ENCODE peak calls at places on chromosomes 5 and 9, in four cellular contexts. D is thyroid gland, U is GM06990, C is cardiac muscle cell. Y is an unnamed sample. For H3K27me3, the result is how much of the 10 kb centered on the place peaks cover.

GRCh38 chr9:79684711-79685575 is 113.2 kb downstream of the TLE4 start:
- DNase-seq in C (no peak), D (no peak), U (no peak), Y (no peak)

GRCh38 chr5:177116631-177117373 is 16.8 kb upstream of the NSD1 start:
- DNase-seq in U (no peak), D (peak), C (peak), Y (peak)

GRCh38 chr5:167513383-167513782 is 778.1 kb upstream of the WWC1 start:
- DNase-seq in D (no peak), U (no peak), C (no peak), Y (no peak)

GRCh38 chr5:63963926-63964325 is 1.7 kb upstream of the HTR1A start:
- DNase-seq in C (no peak), D (no peak), U (no peak), Y (no peak)

GRCh38 chr5:28903643-28904042 is 1865.3 kb upstream of the CDH9 start:
- DNase-seq in D (no peak), C (no peak), U (no peak), Y (no peak)

GRCh38 chr9:14277202-14277601 is 36.7 kb downstream of the NFIB start:
- DNase-seq in D (no peak), U (no peak), C (peak), Y (no peak)

GRCh38 chr5:6858419-6858818 is 145.2 kb downstream of the TENT4A start:
- DNase-seq in C (no peak), U (no peak), D (no peak), Y (no peak)

GRCh38 chr9:38018964-38019602 is 49.9 kb downstream of the SHB start:
- DNase-seq in U (no peak), C (peak), D (peak), Y (no peak)

GRCh38 chr5:36726317-36726716 is 119.9 kb downstream of the SLC1A3 start:
- DNase-seq in U (no peak), C (no peak), D (no peak), Y (no peak)

GRCh38 chr9:10562581-10563343 is 50.0 kb downstream of the PTPRD start:
- DNase-seq in D (no peak), U (no peak), C (no peak), Y (no peak)

GRCh38 chr9:124239249-124240073 is 18.3 kb upstream of the NEK6 start:
- DNase-seq in D (no peak), U (no peak), C (no peak), Y (peak)

GRCh38 chr9:78879324-78880100 is 582.6 kb downstream of the PSAT1 start:
- DNase-seq in U (no peak), C (no peak), D (no peak), Y (no peak)

GRCh38 chr5:163914911-163915310 is 409.5 kb downstream of the MAT2B start:
- DNase-seq in U (peak), C (no peak), D (no peak), Y (no peak)

GRCh38 chr9:97635026-97635425 is 1.4 kb downstream of the NCBP1 start:
- DNase-seq in U (no peak), C (no peak), D (no peak), Y (no peak)

GRCh38 chr5:159022178-159022556 is 77.5 kb downstream of the EBF1 start:
- DNase-seq in C (peak), D (peak), U (no peak), Y (peak)

GRCh38 chr5:42005561-42006153 is 80.6 kb downstream of the FBXO4 start:
- DNase-seq in C (peak), U (peak), D (no peak), Y (no peak)

GRCh38 chr9:111533099-111533785 is 8.3 kb downstream of the ZNF483 start:
- DNase-seq in C (peak), U (no peak), D (peak), Y (no peak)

GRCh38 chr5:122871669-122872068 is 26.3 kb downstream of the SNX24 start:
- DNase-seq in U (no peak), C (no peak), D (no peak), Y (no peak)

GRCh38 chr5:634191-634590 is 22.1 kb downstream of the CEP72 start:
- DNase-seq in U (no peak), D (no peak), C (no peak), Y (peak)

GRCh38 chr9:4301971-4302427 is 2.1 kb upstream of the GLIS3 start:
- DNase-seq in C (peak), U (no peak), D (peak), Y (peak)

GRCh38 chr5:55603947-55604346 is 69.2 kb upstream of the PLPP1 start:
- DNase-seq in D (no peak), C (peak), U (no peak), Y (no peak)

GRCh38 chr9:137174722-137175293 is 3.0 kb upstream of the TMEM210 start:
- DNase-seq in D (no peak), U (no peak), C (no peak), Y (no peak)

DNA sequence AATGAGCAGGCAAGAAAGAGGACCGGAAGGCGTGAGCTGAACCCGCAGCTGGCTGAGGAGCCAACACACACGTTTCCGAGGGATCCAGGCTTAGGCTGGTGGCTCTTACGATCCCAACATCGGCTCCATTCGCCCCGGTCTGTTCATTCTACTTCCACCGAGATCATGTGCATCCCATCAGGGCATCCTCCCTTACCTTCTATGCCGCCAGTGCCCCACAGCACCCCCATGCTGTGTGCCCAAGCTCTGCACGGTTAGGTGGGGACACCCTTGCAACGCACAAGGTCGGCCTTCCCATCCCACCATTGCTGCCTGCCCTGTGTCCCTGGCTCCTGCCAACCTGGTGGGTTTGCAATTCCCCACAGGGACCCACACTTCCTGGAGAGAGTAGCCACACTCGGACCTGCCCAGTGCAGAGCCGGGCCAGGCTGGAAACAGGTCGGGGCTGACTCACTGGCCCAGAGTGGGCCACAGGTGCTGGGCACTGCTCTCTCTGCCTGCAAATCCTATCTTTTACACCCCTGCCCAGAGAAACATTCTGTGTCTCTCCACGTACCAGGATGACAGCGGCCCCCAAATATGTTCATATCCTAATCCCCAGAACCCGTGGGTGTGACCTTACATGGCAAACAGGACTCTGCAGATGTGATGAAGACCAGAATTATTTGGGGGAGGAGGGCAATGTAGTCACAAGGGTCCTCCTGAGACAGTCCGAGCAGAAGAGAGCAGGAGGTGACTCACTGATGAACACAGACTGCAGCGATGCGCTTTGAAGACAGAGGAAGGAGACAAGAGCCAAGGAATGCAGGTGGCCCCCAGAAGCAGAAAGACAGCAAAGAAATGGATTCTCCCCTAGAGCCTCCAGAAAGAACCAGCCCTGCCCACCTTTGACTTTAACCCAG is 182.2 kb downstream of the AUH start:
- DNase-seq in D (no peak), C (no peak), U (no peak), Y (no peak)
- TF ChIP-seq CTCF in D (no peak), C (no peak), U (peak), Y (no peak)

GRCh38 chr5:139896718-139897117 is 101.1 kb downstream of the PSD2 start:
- DNase-seq in C (no peak), D (no peak), U (no peak), Y (no peak)
- H3K27me3 ChIP-seq in C (under half), D (under half), U (under half), Y (under half)

GRCh38 chr5:142319105-142319504 is 5.7 kb downstream of the SPRY4 start:
- DNase-seq in U (no peak), D (no peak), C (no peak), Y (no peak)
- H3K4me3 ChIP-seq in U (no peak), D (no peak), C (no peak), Y (no peak)

GRCh38 chr9:22446950-22447606 is 454 bp downstream of the DMRTA1 start:
- DNase-seq in D (peak), C (peak), U (peak), Y (peak)
- TF ChIP-seq CTCF in D (no peak), C (peak), U (peak), Y (no peak)

DNA sequence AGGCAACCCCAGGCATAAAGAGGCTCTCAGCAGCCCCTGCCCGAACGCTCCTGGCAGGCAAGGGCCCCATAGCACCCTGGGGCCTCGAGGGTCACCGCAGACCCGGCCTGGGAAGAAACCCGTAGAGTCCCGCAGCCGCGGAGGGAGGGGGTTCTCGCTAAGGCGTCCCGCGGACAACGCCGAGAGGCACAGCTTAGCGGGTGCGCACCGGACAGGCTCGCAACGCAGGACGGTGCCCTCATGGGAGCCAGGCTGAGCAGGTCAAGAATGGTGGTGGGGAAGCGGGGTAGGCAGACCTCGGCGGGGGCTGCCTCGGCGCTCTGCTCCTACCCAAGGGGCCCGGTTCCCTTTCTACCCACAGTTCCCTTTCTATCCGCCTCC is 6.7 kb downstream of the PITX1 start:
- DNase-seq in C (no peak), D (no peak), U (no peak), Y (no peak)
- H3K27me3 ChIP-seq in C (half or more), D (half or more), U (under half), Y (under half)

GRCh38 chr9:89481161-89481915 is 16.6 kb downstream of the SEMA4D start:
- DNase-seq in U (no peak), C (no peak), D (no peak), Y (no peak)
- H3K4me3 ChIP-seq in U (no peak), C (no peak), D (no peak), Y (no peak)

Y was measured in testis.